ENCODE peak calls at places on chromosomes 16 and 17, in six cellular contexts. F is AG10803, H is psoas muscle, W is cardiac muscle cell, P is MM.1S, E is PC-3. I is an unnamed sample.

GRCh38 chr16:31713071-31713944 is 160.3 kb upstream of the ZNF267 start:
- DNase-seq in F (peak), H (peak), W (peak), P (peak), E (peak), I (peak)

GRCh38 chr16:88700636-88701482 is 5.3 kb downstream of the RNF166 start:
- DNase-seq in F (peak), H (peak), W (no peak), P (peak), E (peak), I (peak)

GRCh38 chr16:51426276-51426675 is 275.2 kb upstream of the SALL1 start:
- DNase-seq in F (no peak), H (no peak), W (no peak), P (no peak), E (no peak), I (no peak)

GRCh38 chr17:73492802-73493139 is 151.5 kb downstream of the SDK2 start:
- DNase-seq in F (no peak), H (no peak), W (peak), P (no peak), E (no peak), I (no peak)

GRCh38 chr17:17372856-17373520 is 69.8 kb downstream of the NT5M start:
- DNase-seq in F (no peak), H (no peak), W (no peak), P (no peak), E (no peak), I (no peak)

GRCh38 chr17:44379887-44380286 is 9.6 kb downstream of the ITGA2B start:
- DNase-seq in F (no peak), H (no peak), W (no peak), P (no peak), E (no peak), I (no peak)

GRCh38 chr17:57986841-57987581 is 1.0 kb downstream of the VEZF1 start:
- DNase-seq in F (peak), H (peak), W (peak), P (no peak), E (peak), I (peak)

GRCh38 chr16:52533296-52533695 is 13.6 kb downstream of the TOX3 start:
- DNase-seq in F (no peak), H (no peak), W (no peak), P (no peak), E (no peak), I (no peak)

GRCh38 chr16:61792194-61792904 is 243.9 kb downstream of the CDH8 start:
- DNase-seq in F (peak), H (no peak), W (no peak), P (no peak), E (peak), I (no peak)

GRCh38 chr16:72242757-72243156 is 70.8 kb upstream of the PMFBP1 start:
- DNase-seq in F (no peak), H (no peak), W (no peak), P (no peak), E (no peak), I (no peak)

GRCh38 chr16:21663889-21664647 is at the start of gene OTOA:
- DNase-seq in F (no peak), H (no peak), W (peak), P (no peak), E (no peak), I (no peak)

GRCh38 chr17:44314869-44315661 is 6.7 kb downstream of the RUNDC3A start:
- DNase-seq in F (no peak), H (no peak), W (peak), P (peak), E (peak), I (no peak)

GRCh38 chr16:85902366-85903155 is 3.6 kb downstream of the IRF8 start:
- DNase-seq in F (no peak), H (no peak), W (peak), P (peak), E (no peak), I (no peak)

GRCh38 chr16:88328313-88328660 is 54.5 kb upstream of the ZNF469 start:
- DNase-seq in F (no peak), H (peak), W (no peak), P (no peak), E (no peak), I (no peak)

GRCh38 chr16:85349413-85350145 is 237.3 kb upstream of the CIBAR2 start:
- DNase-seq in F (no peak), H (no peak), W (no peak), P (no peak), E (no peak), I (no peak)

GRCh38 chr17:13153036-13153435 is 135.2 kb upstream of the ELAC2 start:
- DNase-seq in F (peak), H (no peak), W (no peak), P (no peak), E (no peak), I (no peak)

GRCh38 chr17:48181653-48182052 is 74.1 kb downstream of the SNX11 start:
- DNase-seq in F (peak), H (no peak), W (peak), P (no peak), E (peak), I (no peak)

GRCh38 chr17:80468781-80469533 is 7.5 kb downstream of the NPTX1 start:
- DNase-seq in F (no peak), H (no peak), W (no peak), P (no peak), E (no peak), I (no peak)

GRCh38 chr17:50304781-50305404 is 30.6 kb downstream of the TMEM92 start:
- DNase-seq in F (peak), H (no peak), W (no peak), P (no peak), E (no peak), I (no peak)

GRCh38 chr17:33200587-33200986 is 92.5 kb downstream of the ASIC2 start:
- DNase-seq in F (no peak), H (no peak), W (no peak), P (no peak), E (peak), I (no peak)

GRCh38 chr16:89841275-89841674 is 13.0 kb downstream of the SPIRE2 start:
- DNase-seq in F (no peak), H (no peak), W (no peak), P (no peak), E (no peak), I (peak)

GRCh38 chr17:2853722-2854580 is 57.7 kb downstream of the RAP1GAP2 start:
- DNase-seq in F (no peak), H (no peak), W (peak), P (no peak), E (peak), I (peak)

GRCh38 chr17:27519550-27519949 is 63.3 kb downstream of the KSR1 start:
- DNase-seq in F (no peak), H (no peak), W (no peak), P (no peak), E (no peak), I (no peak)

GRCh38 chr16:85752511-85753420 is 1.9 kb upstream of the C16orf74 start:
- DNase-seq in F (no peak), H (no peak), W (peak), P (no peak), E (peak), I (peak)

GRCh38 chr17:70661342-70662222 is 492.2 kb downstream of the KCNJ2 start:
- DNase-seq in F (peak), H (no peak), W (no peak), P (no peak), E (peak), I (no peak)

GRCh38 chr17:79622201-79622601 is 11.3 kb upstream of the RBFOX3 start:
- DNase-seq in F (no peak), H (peak), W (no peak), P (no peak), E (no peak), I (no peak)

GRCh38 chr16:73058616-73059409 is 10.9 kb upstream of the ZFHX3 start:
- DNase-seq in F (peak), H (peak), W (peak), P (peak), E (peak), I (peak)

GRCh38 chr16:49737541-49737940 is 118.4 kb downstream of the ZNF423 start:
- DNase-seq in F (no peak), H (no peak), W (no peak), P (no peak), E (no peak), I (no peak)

GRCh38 chr17:44464037-44464436 is 39.2 kb downstream of the GPATCH8 start:
- DNase-seq in F (peak), H (no peak), W (no peak), P (peak), E (no peak), I (no peak)

GRCh38 chr17:58247511-58248363 is 9.4 kb downstream of the LPO start:
- DNase-seq in F (no peak), H (no peak), W (no peak), P (no peak), E (no peak), I (no peak)

GRCh38 chr17:48547839-48548686 is 3.2 kb upstream of the HOXB2 start:
- DNase-seq in F (peak), H (no peak), W (no peak), P (no peak), E (no peak), I (no peak)

GRCh38 chr17:46158323-46159296 is 34.6 kb downstream of the KANSL1 start:
- DNase-seq in F (no peak), H (no peak), W (no peak), P (no peak), E (no peak), I (no peak)

GRCh38 chr17:72719582-72720493 is 372.6 kb downstream of the SLC39A11 start:
- DNase-seq in F (no peak), H (no peak), W (no peak), P (no peak), E (no peak), I (no peak)

GRCh38 chr17:76265624-76266243 is 586 bp downstream of the UBALD2 start:
- DNase-seq in F (peak), H (peak), W (peak), P (no peak), E (peak), I (peak)

GRCh38 chr17:72004476-72005331 is 116.1 kb upstream of the SOX9 start:
- DNase-seq in F (peak), H (no peak), W (peak), P (no peak), E (no peak), I (no peak)

GRCh38 chr17:20276430-20276829 is 190.9 kb downstream of the LGALS9B start:
- DNase-seq in F (no peak), H (no peak), W (no peak), P (no peak), E (no peak), I (no peak)

GRCh38 chr16:1097156-1097555 is 1.1 kb upstream of the C1QTNF8 start:
- DNase-seq in F (no peak), H (no peak), W (no peak), P (no peak), E (no peak), I (no peak)

GRCh38 chr17:50130778-50131317 is 888 bp upstream of the SAMD14 start:
- DNase-seq in F (no peak), H (peak), W (no peak), P (no peak), E (no peak), I (no peak)

DNA sequence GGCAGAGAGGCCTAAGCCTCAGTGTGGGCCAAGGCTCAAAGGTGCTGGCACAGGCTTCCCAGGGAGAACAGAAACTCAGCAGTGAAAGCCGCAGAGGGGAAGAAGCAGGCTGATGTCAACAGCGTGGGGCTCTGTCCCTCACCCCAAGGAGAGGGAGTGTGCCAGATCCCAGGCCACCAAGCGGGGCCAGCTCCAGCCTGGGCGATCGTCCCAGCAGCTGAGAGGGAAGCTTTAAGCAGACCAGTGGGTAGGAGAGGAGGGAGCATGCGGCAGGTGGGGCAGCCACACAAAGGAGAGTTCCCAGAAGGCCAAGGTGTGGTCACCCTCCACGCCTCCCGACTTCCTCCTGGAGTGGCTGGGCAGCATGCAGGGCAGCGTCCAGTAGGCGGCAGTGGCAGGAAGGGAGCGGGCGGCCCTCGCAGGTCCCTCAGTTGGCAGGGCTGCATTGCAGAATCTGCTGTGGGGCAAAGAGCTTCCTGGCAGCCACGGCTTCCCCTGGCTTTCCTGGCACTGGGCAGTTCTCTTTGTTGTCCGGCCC is 6.0 kb downstream of the SYNGR2 start:
- DNase-seq in F (no peak), H (peak), W (no peak), P (peak), E (peak), I (peak)
- H3K4me3 ChIP-seq in F (no peak), H (peak), W (no peak), P (no peak), E (no peak), I (peak)

GRCh38 chr17:179066-179432 is 2.4 kb downstream of the DOC2B start:
- DNase-seq in F (no peak), H (peak), W (no peak), P (no peak), E (no peak), I (peak)
- H3K4me3 ChIP-seq in F (no peak), H (peak), W (no peak), P (no peak), E (no peak), I (peak)

GRCh38 chr17:28572294-28573099 is 1.2 kb upstream of the PIGS start:
- DNase-seq in F (no peak), H (no peak), W (no peak), P (no peak), E (no peak), I (no peak)
- H3K4me3 ChIP-seq in F (peak), H (peak), W (no peak), P (peak), E (peak), I (peak)

GRCh38 chr16:12330977-12331376 is 354.4 kb downstream of the SNX29 start:
- DNase-seq in F (peak), H (no peak), W (no peak), P (no peak), E (no peak), I (peak)
- H3K4me3 ChIP-seq in F (no peak), H (no peak), W (no peak), P (no peak), E (no peak), I (no peak)

DNA sequence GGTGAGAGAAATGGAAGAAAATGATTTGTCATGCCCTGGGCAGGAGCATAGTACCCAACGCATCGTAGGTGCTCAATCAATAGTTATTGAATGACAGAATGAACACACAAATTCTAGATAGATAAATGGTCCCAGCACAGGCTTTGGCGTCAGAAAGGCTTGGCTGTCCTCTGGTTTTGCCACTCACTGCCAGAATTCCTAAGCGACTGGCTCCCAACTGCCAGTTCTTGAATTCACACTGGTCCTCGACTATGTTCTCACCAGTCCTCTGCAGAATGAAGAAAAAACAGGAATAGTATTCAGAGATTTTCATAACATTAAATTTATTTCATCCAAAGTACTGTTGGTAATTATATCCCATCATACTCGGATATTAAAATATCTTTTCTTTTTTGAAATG is 163.1 kb upstream of the NOL11 start:
- DNase-seq in F (no peak), H (no peak), W (no peak), P (no peak), E (no peak), I (no peak)
- H3K4me3 ChIP-seq in F (no peak), H (no peak), W (no peak), P (no peak), E (no peak), I (no peak)

DNA sequence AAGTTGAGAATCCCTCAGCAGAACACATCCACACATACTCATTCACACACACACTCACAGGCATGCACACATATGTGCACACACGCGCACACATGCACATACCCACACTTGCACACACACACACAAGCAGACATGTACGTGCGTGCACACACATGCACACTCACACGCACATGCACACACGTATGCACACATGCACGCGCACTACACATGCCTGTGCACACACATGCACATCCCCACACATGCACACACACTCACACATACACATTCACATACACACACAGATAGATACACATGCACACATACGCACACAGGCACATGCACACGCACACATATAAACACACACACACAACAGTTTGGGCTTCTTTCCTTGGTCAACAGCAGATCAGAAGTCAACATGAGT is 24.0 kb downstream of the GSG1L start:
- DNase-seq in F (no peak), H (no peak), W (no peak), P (no peak), E (no peak), I (no peak)
- H3K4me3 ChIP-seq in F (no peak), H (no peak), W (no peak), P (no peak), E (no peak), I (no peak)

DNA sequence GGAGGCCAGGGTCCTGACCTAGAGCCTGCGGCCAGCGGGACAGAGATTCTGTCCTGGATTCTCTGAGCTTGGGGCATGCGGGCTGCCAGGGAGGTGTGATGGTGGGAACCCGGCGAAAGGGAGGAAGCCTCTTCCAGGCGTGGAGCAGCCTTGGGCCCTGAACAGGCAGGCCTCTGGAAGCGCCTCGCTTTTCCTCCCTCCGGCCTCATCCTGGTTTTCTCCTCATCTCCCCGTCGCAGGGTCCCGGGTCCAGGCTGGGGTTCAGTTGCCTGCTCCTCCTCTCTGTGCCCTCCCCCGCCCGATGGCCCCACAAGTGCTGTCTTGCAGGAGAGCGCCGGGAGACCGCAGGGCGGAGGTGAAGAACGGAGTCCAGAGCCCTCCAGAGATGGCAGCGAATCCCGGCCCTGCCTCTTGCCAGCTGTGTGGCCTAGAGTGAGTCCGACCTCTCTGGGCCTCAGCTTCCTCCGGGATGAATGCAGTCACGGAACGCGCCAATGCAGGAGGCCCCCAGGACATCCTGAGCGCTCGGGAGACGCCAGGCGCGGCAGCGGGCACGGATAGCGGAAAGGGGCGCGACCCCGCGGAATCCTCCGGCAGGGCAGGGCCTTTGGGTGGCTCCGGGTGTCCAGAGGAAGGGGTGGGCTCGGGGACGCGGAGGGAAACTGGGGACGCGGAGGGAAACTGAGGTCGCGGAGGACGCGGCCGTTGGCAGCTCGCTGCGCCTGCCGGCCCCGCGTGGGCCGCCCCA is 553 bp upstream of the RAB11FIP4 start:
- DNase-seq in F (no peak), H (no peak), W (no peak), P (no peak), E (no peak), I (no peak)
- H3K4me3 ChIP-seq in F (peak), H (peak), W (peak), P (no peak), E (no peak), I (peak)

GRCh38 chr17:12137859-12138258 is 117.2 kb downstream of the MAP2K4 start:
- DNase-seq in F (no peak), H (no peak), W (no peak), P (no peak), E (no peak), I (no peak)
- H3K4me3 ChIP-seq in F (no peak), H (no peak), W (no peak), P (no peak), E (no peak), I (no peak)

DNA sequence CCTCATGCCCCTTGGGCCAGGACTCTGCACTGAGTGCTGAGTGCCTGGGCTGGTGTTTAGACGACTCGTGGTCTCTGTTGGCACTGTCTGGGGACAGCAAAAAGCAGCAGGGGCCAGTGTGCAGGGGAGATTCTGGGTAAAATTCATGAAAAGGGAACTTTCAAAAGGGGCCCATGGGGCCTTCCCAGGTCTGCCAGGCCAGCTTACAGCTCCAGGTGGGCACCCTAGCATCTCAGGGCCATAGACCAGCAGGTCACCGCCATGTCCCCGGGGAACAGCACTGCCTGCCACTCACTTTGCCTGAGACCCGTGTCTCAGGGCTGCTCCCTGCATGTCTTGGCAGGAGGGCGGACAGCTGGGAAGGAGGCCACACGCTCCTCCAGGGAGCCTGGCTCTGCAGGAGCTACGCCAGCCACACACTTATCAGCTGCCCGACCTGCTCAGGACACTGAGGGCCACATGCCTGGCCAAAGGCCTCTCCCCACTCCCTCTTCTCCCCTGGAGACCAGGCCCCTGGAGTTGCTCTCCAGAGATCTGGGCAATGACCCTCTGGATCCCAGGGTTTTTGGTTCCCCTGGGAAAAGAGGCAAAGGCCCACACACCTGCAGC is 8.8 kb upstream of the FASN start:
- DNase-seq in F (no peak), H (peak), W (no peak), P (no peak), E (no peak), I (no peak)
- H3K4me3 ChIP-seq in F (no peak), H (peak), W (no peak), P (peak), E (no peak), I (no peak)

I was measured in heart left ventricle.